ENCODE peak calls at places on chromosomes 12 and 14, in five cellular contexts. K is cardiac muscle cell; J is CD8-positive, alpha-beta T cell; E is OCI-LY7; N is pancreas. Z is an unnamed sample.

GRCh38 chr12:24014853-24015590 is 65.6 kb upstream of the SOX5 start:
- DNase-seq in K (no peak), J (no peak), E (no peak), N (no peak), Z (no peak)

GRCh38 chr12:28089363-28089762 is 100.9 kb upstream of the CCDC91 start:
- DNase-seq in K (peak; percentile 45), J (no peak), E (no peak), N (no peak), Z (no peak)

GRCh38 chr14:104820669-104821228 is 19.8 kb downstream of the ZBTB42 start:
- DNase-seq in K (peak; percentile 81), J (no peak), E (no peak), N (peak; percentile 82), Z (no peak)

GRCh38 chr12:132321321-132322118 is 7.9 kb downstream of the GALNT9 start:
- DNase-seq in K (no peak), J (no peak), E (no peak), N (peak; percentile 38), Z (no peak)

GRCh38 chr12:123075591-123076171 is 75.2 kb downstream of the PITPNM2 start:
- DNase-seq in K (no peak), J (peak; percentile 84), E (peak; percentile 63), N (no peak), Z (peak; percentile 88)

GRCh38 chr12:113418213-113418879 is 3.8 kb upstream of the SDSL start:
- DNase-seq in K (peak; percentile 81), J (no peak), E (no peak), N (no peak), Z (no peak)

GRCh38 chr14:23071244-23071974 is 14.1 kb upstream of the CDH24 start:
- DNase-seq in K (peak; percentile 96), J (peak; percentile 80), E (peak; percentile 82), N (peak; percentile 92), Z (peak; percentile 64)

GRCh38 chr12:95790025-95790911 is at the start of gene NTN4:
- DNase-seq in K (peak; percentile 40), J (no peak), E (no peak), N (peak; percentile 85), Z (no peak)

GRCh38 chr14:61264022-61264571 is 17.0 kb downstream of the TMEM30B start:
- DNase-seq in K (no peak), J (no peak), E (no peak), N (no peak), Z (no peak)

GRCh38 chr14:54776361-54777001 is 126.1 kb downstream of the GCH1 start:
- DNase-seq in K (peak; percentile 59), J (peak; percentile 55), E (no peak), N (peak; percentile 62), Z (peak; percentile 37)

GRCh38 chr12:85657251-85657650 is 179.0 kb downstream of the RASSF9 start:
- DNase-seq in K (no peak), J (no peak), E (no peak), N (no peak), Z (no peak)

GRCh38 chr12:108638997-108639822 is 5.5 kb upstream of the SELPLG start:
- DNase-seq in K (no peak), J (no peak), E (no peak), N (no peak), Z (no peak)

GRCh38 chr14:98853063-98853729 is 418.8 kb downstream of the BCL11B start:
- DNase-seq in K (no peak), J (no peak), E (no peak), N (no peak), Z (no peak)

GRCh38 chr12:4112290-4112689 is 161.3 kb upstream of the CCND2 start:
- DNase-seq in K (no peak), J (no peak), E (no peak), N (no peak), Z (no peak)

GRCh38 chr14:105537580-105538474 is 11.4 kb downstream of the TMEM121 start:
- DNase-seq in K (peak; percentile 19), J (peak; percentile 83), E (peak; percentile 66), N (peak; percentile 87), Z (peak; percentile 56)

GRCh38 chr14:92646952-92647461 is 101.4 kb downstream of the LGMN start:
- DNase-seq in K (peak; percentile 96), J (no peak), E (no peak), N (no peak), Z (no peak)

GRCh38 chr14:59771577-59771976 is 99.0 kb downstream of the RTN1 start:
- DNase-seq in K (peak; percentile 84), J (no peak), E (no peak), N (no peak), Z (no peak)

GRCh38 chr12:57416039-57416996 is 14.5 kb downstream of the R3HDM2 start:
- DNase-seq in K (peak; percentile 8), J (no peak), E (no peak), N (no peak), Z (no peak)

GRCh38 chr14:22598896-22599244 is 770 bp downstream of the ABHD4 start:
- DNase-seq in K (peak; percentile 44), J (no peak), E (peak; percentile 53), N (no peak), Z (no peak)

GRCh38 chr12:69655616-69656336 is 43.3 kb downstream of the BEST3 start:
- DNase-seq in K (peak; percentile 92), J (no peak), E (no peak), N (no peak), Z (no peak)

GRCh38 chr14:54772451-54772881 is 130.2 kb downstream of the GCH1 start:
- DNase-seq in K (peak; percentile 54), J (no peak), E (no peak), N (no peak), Z (no peak)

GRCh38 chr14:54784657-54785056 is 118.0 kb downstream of the GCH1 start:
- DNase-seq in K (no peak), J (no peak), E (no peak), N (no peak), Z (no peak)

GRCh38 chr12:123389560-123390351 is 5.8 kb downstream of the KMT5A start:
- DNase-seq in K (no peak), J (peak; percentile 60), E (peak; percentile 43), N (peak; percentile 88), Z (peak; percentile 50)

GRCh38 chr14:83044001-83044400 is 1510.3 kb upstream of the SEL1L start:
- DNase-seq in K (no peak), J (no peak), E (no peak), N (no peak), Z (no peak)

DNA sequence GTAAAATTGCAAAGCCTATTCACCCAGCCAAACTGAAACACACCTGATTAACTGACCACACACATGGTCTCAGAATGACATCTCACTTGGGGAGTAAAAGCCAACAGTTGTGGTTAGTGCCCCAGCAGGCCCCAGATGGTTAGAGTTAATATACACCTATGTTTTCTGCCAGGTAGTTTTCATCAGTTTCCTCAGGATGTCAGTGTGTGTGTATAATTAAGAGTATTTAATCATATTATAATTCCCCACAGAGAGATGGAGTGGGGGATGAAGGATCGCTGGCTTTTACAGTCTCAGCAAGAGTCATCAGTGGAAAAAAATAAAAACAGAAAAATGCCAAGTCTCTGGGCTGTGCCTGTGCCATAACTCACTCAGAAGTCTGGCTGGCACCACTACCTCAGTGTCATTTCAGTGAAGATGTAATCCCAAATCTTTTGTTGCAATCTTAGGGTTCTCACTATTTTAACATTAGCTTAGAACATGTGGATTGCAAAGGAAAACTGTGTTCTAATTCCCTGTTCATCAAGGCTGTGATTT is 412.5 kb downstream of the ZFP36L1 start:
- DNase-seq in K (no peak), J (no peak), E (no peak), N (no peak), Z (no peak)
- H3K4me1 ChIP-seq in K (peaks cover 25% of the 10 kb centered on the region), J (peaks cover 45% of the 10 kb centered on the region), E (peaks cover 50% of the 10 kb centered on the region), N (no peaks in the 10 kb centered on the region), Z (no peaks in the 10 kb centered on the region)

GRCh38 chr12:93668919-93669418 is 8.2 kb upstream of the CRADD start:
- DNase-seq in K (no peak), J (no peak), E (no peak), N (no peak), Z (no peak)
- H3K36me3 ChIP-seq in K (no peaks in the 10 kb centered on the region), J (no peaks in the 10 kb centered on the region), E (no peaks in the 10 kb centered on the region), N (no peaks in the 10 kb centered on the region), Z (no peaks in the 10 kb centered on the region)

DNA sequence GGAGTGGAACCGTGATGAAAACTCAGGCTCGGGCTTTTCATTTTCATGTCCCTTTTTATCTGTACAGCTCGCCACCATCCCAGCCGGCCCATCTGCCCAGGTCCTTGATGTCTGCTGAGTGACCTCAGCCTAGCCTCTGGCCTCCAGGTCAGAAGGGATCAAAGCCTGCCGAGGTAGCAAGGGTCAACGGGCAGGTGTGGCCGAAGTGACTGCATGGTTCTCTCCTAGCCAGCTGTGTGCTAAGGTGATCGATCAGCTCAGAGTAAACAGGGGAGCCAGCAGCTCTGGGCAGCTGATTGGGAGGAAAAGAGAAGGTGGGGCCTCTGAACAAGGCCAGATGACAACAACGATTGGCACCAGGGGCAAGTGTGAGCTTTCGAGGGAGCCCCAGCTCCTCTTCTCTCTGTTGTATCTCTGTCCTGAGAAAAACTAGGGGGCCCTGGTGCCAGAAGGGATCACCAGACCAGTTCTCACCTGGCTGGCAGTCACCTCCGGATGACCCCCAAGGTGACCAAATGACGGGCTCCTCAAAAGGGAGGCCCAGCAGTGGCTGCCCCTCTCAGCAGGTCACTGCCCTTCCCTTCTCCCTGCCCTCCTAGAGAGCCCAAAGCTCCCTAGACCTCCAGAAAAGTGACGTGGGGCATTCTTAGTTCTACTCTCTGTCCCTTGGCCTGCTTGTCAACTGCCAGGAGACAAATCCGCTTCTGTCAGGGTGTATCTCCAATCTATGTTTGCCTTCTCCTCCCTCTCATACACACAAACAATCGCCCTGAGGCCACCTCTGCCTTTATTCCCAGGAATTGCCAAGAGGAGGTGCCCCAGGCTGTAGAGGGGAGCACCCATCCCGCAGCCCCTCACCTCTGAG is 3.4 kb downstream of the SLC6A12 start:
- DNase-seq in K (no peak), J (no peak), E (no peak), N (peak; percentile 68), Z (no peak)
- H3K27ac ChIP-seq in K (no peak overlapping the region), J (no peak overlapping the region), E (no peak overlapping the region), N (peak overlapping the region; percentile 17), Z (no peak overlapping the region)

GRCh38 chr14:95516554-95517209 is at the start of gene SYNE3:
- DNase-seq in K (peak; percentile 52), J (peak; percentile 71), E (no peak), N (peak; percentile 77), Z (peak; percentile 77)
- H3K4me1 ChIP-seq in K (peaks cover 15% of the 10 kb centered on the region), J (peaks cover 73% of the 10 kb centered on the region), E (peaks cover 57% of the 10 kb centered on the region), N (peaks cover 4% of the 10 kb centered on the region), Z (peaks cover 65% of the 10 kb centered on the region)

DNA sequence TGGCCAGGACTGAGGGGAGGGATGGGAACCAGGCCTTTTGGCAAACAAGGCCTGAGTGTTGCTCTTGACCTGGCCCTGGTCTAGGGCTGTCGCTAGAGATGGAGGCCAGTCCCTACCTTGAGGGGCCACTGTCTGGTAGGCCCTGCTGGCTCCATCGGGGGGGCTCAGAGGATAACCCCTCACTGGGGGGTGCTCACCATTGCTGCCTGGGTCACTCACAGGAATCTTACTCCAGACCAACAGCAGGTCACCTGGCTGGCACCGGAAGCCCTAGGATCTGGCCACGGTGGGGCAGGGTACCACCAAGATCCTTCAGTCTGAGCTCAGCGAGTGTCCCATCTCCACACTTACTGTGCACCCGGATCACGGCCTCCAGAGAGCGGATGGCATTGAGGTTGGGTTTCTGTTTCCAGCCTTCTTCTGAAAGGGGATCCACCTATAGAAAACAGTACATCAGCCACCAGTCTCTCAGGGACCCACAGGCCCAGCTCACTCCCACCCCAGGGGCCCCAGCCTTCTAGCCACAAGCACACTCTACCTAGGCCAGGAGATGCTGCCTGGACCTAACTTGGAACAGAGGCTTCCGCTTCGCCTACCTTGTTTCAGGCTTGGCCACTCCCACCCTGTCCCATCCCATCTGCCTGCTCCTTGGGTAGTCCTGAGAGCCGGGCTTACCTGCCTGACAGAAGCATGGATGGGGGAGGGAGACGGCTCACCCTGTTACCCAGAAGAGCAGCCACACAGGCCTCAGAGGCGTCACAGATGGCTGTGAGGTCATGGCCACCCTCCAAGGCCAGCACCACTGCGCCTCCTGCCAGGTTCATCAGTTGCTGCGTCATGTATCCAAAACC is 12.2 kb downstream of the SLC48A1 start:
- DNase-seq in K (no peak), J (no peak), E (no peak), N (peak; percentile 60), Z (no peak)
- H3K36me3 ChIP-seq in K (peaks cover 50% of the 10 kb centered on the region), J (peaks cover 59% of the 10 kb centered on the region), E (peaks cover 83% of the 10 kb centered on the region), N (peaks cover 44% of the 10 kb centered on the region), Z (peaks cover 6% of the 10 kb centered on the region)

Z was measured in naive thymus-derived CD4-positive, alpha-beta T cell.